ENCODE peak calls at places on chromosomes 6 and 20, in five cellular contexts. Z is NB4, R is HCT116, I is SK-N-SH, T is WTC11. L is an unnamed sample.

GRCh38 chr20:50077818-50078601 is 34.9 kb downstream of the UBE2V1 start:
- DNase-seq in I (no peak), R (no peak), T (no peak), Z (no peak), L (no peak)

GRCh38 chr6:162726997-162727346 is 594 bp downstream of the PRKN start:
- DNase-seq in I (no peak), Z (peak), R (no peak), T (no peak), L (no peak)

GRCh38 chr20:53872081-53872541 is 198.3 kb downstream of the BCAS1 start:
- DNase-seq in Z (no peak), R (no peak), T (no peak), I (no peak), L (no peak)

GRCh38 chr6:26234421-26235239 is 130.4 kb upstream of the BTN3A2 start:
- DNase-seq in I (peak), T (no peak), R (no peak), Z (peak), L (no peak)

GRCh38 chr6:4405609-4406212 is 270.3 kb upstream of the ECI2 start:
- DNase-seq in Z (no peak), R (no peak), I (no peak), T (peak), L (no peak)

GRCh38 chr6:130132286-130132701 is 90.5 kb downstream of the SAMD3 start:
- DNase-seq in R (no peak), Z (no peak), T (no peak), I (no peak), L (no peak)

GRCh38 chr6:3455121-3455489 is 1.7 kb downstream of the SLC22A23 start:
- DNase-seq in Z (no peak), T (no peak), I (no peak), R (no peak), L (peak)

GRCh38 chr6:115091461-115091860 is 748.6 kb upstream of the HS3ST5 start:
- DNase-seq in T (no peak), I (no peak), R (no peak), Z (no peak), L (no peak)

GRCh38 chr6:166932616-166933015 is 23.7 kb downstream of the RNASET2 start:
- DNase-seq in Z (no peak), T (no peak), I (no peak), R (no peak), L (no peak)

GRCh38 chr20:56515657-56516381 is 8.7 kb upstream of the FAM209A start:
- DNase-seq in Z (peak), R (no peak), I (peak), T (no peak), L (no peak)

GRCh38 chr20:36720510-36720909 is 25.4 kb downstream of the NDRG3 start:
- DNase-seq in R (no peak), Z (no peak), I (no peak), T (no peak), L (no peak)

GRCh38 chr6:38131527-38131965 is 312.0 kb downstream of the ZFAND3 start:
- DNase-seq in T (no peak), I (no peak), R (no peak), Z (no peak), L (no peak)

GRCh38 chr6:116531675-116532570 is 13.6 kb downstream of the TRAPPC3L start:
- DNase-seq in T (peak), I (peak), R (peak), Z (peak), L (peak)

GRCh38 chr20:37565134-37565811 is 37.6 kb upstream of the BLCAP start:
- DNase-seq in R (no peak), I (no peak), T (no peak), Z (no peak), L (no peak)

GRCh38 chr20:4509825-4510522 is 211.7 kb upstream of the PRND start:
- DNase-seq in T (no peak), Z (no peak), R (no peak), I (no peak), L (no peak)

GRCh38 chr6:163516908-163517307 is 102.4 kb downstream of the QKI start:
- DNase-seq in R (no peak), I (no peak), T (no peak), Z (no peak), L (no peak)

GRCh38 chr6:137043710-137044365 is 927 bp downstream of the IL20RA start:
- DNase-seq in T (peak), I (no peak), R (no peak), Z (peak), L (no peak)

GRCh38 chr6:138161434-138162103 is at the start of gene ARFGEF3:
- DNase-seq in I (peak), T (peak), Z (peak), R (no peak), L (peak)

GRCh38 chr6:51868591-51869355 is 218.6 kb downstream of the PKHD1 start:
- DNase-seq in Z (no peak), I (no peak), R (no peak), T (no peak), L (no peak)

GRCh38 chr6:81511423-81511822 is 241.1 kb downstream of the TENT5A start:
- DNase-seq in T (no peak), Z (no peak), I (no peak), R (no peak), L (peak)

GRCh38 chr6:123201869-123202372 is 205.9 kb downstream of the CLVS2 start:
- DNase-seq in R (no peak), Z (no peak), T (peak), I (no peak), L (no peak)

GRCh38 chr6:122833229-122833556 is 44.1 kb downstream of the SMPDL3A start:
- DNase-seq in R (no peak), I (no peak), Z (no peak), T (no peak), L (no peak)

GRCh38 chr20:37484386-37484785 is 36.7 kb upstream of the NNAT start:
- DNase-seq in Z (no peak), R (no peak), I (no peak), T (no peak), L (no peak)

GRCh38 chr6:118889163-118889562 is 4.8 kb upstream of the ASF1A start:
- DNase-seq in I (peak), R (no peak), T (no peak), Z (no peak), L (no peak)

GRCh38 chr6:157728183-157728881 is 94.7 kb upstream of the SNX9 start:
- DNase-seq in R (no peak), Z (no peak), I (no peak), T (no peak), L (peak)
- TF ChIP-seq MAX in R (no peak), Z (no peak), I (no peak), T (no peak), L (peak)

GRCh38 chr6:74735304-74735703 is 470.5 kb downstream of the COL12A1 start:
- DNase-seq in T (no peak), R (no peak), Z (no peak), I (no peak), L (no peak)
- TF ChIP-seq MAX in T (no peak), R (no peak), Z (no peak), I (no peak), L (no peak)

GRCh38 chr20:9241232-9241692 is 172.4 kb downstream of the PLCB4 start:
- DNase-seq in I (no peak), T (no peak), R (peak), Z (no peak), L (no peak)
- TF ChIP-seq MAX in I (no peak), T (no peak), R (no peak), Z (no peak), L (no peak)

GRCh38 chr6:106083618-106084017 is 2.5 kb upstream of the PRDM1 start:
- DNase-seq in I (no peak), R (no peak), Z (no peak), T (no peak), L (no peak)

GRCh38 chr6:106085687-106085983 is 501 bp upstream of the PRDM1 start:
- DNase-seq in I (no peak), Z (no peak), T (no peak), R (no peak), L (no peak)

GRCh38 chr6:106082735-106083398 is 3.3 kb upstream of the PRDM1 start:
- DNase-seq in R (no peak), Z (no peak), T (no peak), I (no peak), L (no peak)

GRCh38 chr6:106084973-106085686 is 1.0 kb upstream of the PRDM1 start:
- DNase-seq in T (no peak), R (no peak), Z (peak), I (no peak), L (no peak)

GRCh38 chr6:106084106-106084963 is 1.8 kb upstream of the PRDM1 start:
- DNase-seq in I (no peak), Z (peak), T (peak), R (peak), L (peak)
- TF ChIP-seq MAX in I (no peak), Z (no peak), T (no peak), R (no peak), L (no peak)

GRCh38 chr6:75504902-75505233 is 11.3 kb upstream of the FILIP1 start:
- DNase-seq in T (no peak), Z (no peak), R (no peak), I (no peak), L (no peak)
- TF ChIP-seq MAX in T (no peak), Z (no peak), R (no peak), I (no peak), L (no peak)

DNA sequence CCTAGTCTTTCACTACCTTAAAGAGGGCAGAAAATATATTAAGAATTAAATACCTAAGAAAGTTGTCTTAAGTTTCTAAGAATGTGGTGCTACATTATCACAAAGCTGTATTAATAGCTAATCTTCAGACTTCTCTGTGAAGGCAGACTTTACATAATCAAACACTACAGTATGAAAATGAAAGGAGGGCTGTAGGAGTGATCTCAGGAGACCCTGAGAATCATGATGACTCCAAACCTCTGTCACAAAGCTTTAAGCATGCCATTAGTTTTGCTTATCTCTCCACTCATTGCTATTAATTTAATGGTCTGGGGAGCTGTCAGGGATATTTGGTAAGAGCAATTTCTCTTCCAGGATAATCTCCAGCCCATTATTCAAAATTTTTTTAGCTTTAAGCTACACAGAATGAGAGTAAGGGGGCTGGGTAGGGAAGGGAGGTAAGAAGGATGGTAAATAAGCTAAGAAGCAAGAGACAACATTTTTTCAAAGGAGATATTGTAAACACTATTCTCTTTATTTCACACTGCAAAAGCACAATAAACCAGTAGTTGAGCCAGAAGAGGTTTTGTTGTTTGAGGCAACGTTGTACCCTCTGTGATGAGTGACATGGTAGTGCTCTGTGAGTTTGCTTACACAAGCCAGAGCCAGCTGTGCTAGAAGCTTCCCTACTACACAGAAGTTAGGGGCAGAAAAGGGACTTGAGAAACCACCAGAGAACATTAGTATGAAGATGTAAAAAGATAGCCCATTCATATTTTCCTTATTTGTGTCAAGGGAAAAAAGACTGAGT is 258.8 kb downstream of the GMDS start:
- DNase-seq in Z (no peak), I (no peak), T (no peak), R (no peak), L (no peak)
- TF ChIP-seq MAX in Z (no peak), I (no peak), T (no peak), R (no peak), L (no peak)

GRCh38 chr20:31475032-31475431 is at the start of the genes DEFB124 and REM1:
- DNase-seq in I (peak), T (peak), Z (no peak), R (no peak), L (no peak)

GRCh38 chr20:31474097-31474436 is 860 bp downstream of the DEFB124 start:
- DNase-seq in T (no peak), R (no peak), I (no peak), Z (no peak), L (no peak)

GRCh38 chr20:31476648-31477220 is 1.6 kb downstream of the REM1 start:
- DNase-seq in R (no peak), I (no peak), Z (no peak), T (no peak), L (no peak)

GRCh38 chr20:31476313-31476623 is 1.2 kb downstream of the REM1 start:
- DNase-seq in R (no peak), T (no peak), I (no peak), Z (no peak), L (no peak)

DNA sequence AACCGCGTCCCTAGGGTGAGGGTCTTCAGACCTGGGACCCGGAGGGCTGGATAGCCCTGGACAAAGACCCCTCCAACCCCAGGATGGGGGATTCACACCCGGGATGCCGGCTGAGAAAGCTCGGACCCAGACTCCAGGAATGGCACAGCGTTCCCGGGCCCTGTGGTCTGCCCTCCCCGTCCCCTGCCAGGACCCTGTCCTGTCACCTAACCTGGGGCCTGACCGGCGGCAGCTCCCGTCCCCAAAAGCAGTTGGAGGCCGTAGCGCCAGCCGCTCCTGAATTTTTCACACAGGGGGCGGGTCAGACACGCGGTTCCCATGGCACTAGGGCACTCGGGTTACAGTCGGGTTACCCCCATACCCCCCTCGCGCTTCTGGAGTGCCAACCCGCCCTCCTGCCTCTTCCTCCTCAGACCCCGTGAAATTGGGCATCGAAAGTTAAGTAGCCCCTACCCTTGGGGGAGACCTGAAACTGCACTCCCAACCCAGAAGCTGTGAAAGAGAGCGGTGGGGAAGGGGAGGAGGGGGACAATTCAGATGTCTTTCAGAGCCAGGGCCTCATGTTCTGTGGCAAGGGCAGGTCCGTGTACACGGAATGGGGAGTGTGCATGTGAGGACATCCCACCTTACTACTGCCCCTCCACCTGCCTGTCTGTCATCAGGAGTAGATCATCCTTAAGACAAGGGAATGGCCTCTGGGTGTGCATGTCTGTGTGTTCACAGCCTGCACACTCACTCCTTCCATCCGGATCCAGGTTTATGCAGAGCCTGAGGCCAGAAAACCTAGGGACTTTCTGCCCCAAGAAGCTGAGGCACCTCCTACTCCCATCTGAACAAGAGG is 604 bp downstream of the REM1 start:
- DNase-seq in I (no peak), Z (no peak), T (no peak), R (no peak), L (no peak)
- TF ChIP-seq MAX in I (no peak), Z (no peak), T (no peak), R (no peak), L (no peak)

GRCh38 chr6:157808405-157808950 is 14.6 kb upstream of the SNX9 start:
- DNase-seq in T (no peak), I (no peak), Z (no peak), R (no peak), L (no peak)

GRCh38 chr6:157804448-157805327 is 18.4 kb upstream of the SNX9 start:
- DNase-seq in Z (no peak), I (no peak), T (no peak), R (no peak), L (no peak)

GRCh38 chr6:157811137-157811475 is 11.9 kb upstream of the SNX9 start:
- DNase-seq in R (no peak), I (no peak), T (no peak), Z (no peak), L (no peak)

GRCh38 chr6:157809613-157810012 is 13.4 kb upstream of the SNX9 start:
- DNase-seq in I (no peak), R (no peak), T (no peak), Z (no peak), L (no peak)

DNA sequence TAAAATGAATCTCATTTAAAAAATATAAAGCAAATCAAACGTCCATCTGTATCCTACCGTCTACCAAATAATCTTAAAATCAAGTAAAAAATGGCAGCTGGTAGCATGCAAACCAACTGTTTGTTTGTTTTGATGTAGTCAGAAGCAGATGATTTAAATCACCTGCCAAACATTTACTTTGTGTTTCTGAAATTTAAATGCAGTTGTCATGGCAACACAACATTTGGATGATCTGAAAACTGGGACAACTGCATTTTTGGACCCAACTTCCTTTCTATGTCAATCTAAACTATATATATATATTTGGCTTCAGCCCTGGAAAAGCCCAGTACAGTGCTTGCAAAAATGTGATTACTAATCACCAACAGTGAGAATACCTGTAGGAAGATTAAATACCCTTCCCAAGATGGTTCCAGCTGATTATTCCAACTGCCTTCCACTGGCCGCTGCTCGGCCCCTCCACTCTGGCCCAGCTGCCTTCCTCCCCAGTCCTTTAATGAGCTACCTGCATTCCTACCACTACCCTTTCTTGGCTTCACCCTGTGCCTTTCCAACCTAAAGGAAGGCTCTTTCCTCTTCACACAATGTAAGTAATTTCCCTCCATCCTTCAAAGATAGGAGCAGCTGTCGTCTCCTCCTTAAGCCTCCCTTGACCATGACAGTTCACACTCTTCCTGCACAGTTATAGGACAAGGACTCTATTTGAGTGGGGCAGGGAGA is 16.4 kb upstream of the SNX9 start:
- DNase-seq in T (no peak), R (no peak), I (no peak), Z (no peak), L (no peak)
- TF ChIP-seq MAX in T (no peak), R (no peak), I (no peak), Z (no peak), L (no peak)

GRCh38 chr6:33895988-33896387 is 92.2 kb upstream of the MLN start:
- DNase-seq in Z (no peak), T (no peak), R (no peak), I (no peak), L (no peak)

GRCh38 chr6:33897193-33897479 is 93.3 kb upstream of the MLN start:
- DNase-seq in T (no peak), I (no peak), Z (no peak), R (no peak), L (no peak)

GRCh38 chr6:33894438-33894837 is 90.6 kb upstream of the MLN start:
- DNase-seq in T (no peak), I (no peak), R (no peak), Z (no peak), L (no peak)

GRCh38 chr6:33895296-33895695 is 91.5 kb upstream of the MLN start:
- DNase-seq in Z (no peak), T (no peak), R (no peak), I (no peak), L (no peak)

DNA sequence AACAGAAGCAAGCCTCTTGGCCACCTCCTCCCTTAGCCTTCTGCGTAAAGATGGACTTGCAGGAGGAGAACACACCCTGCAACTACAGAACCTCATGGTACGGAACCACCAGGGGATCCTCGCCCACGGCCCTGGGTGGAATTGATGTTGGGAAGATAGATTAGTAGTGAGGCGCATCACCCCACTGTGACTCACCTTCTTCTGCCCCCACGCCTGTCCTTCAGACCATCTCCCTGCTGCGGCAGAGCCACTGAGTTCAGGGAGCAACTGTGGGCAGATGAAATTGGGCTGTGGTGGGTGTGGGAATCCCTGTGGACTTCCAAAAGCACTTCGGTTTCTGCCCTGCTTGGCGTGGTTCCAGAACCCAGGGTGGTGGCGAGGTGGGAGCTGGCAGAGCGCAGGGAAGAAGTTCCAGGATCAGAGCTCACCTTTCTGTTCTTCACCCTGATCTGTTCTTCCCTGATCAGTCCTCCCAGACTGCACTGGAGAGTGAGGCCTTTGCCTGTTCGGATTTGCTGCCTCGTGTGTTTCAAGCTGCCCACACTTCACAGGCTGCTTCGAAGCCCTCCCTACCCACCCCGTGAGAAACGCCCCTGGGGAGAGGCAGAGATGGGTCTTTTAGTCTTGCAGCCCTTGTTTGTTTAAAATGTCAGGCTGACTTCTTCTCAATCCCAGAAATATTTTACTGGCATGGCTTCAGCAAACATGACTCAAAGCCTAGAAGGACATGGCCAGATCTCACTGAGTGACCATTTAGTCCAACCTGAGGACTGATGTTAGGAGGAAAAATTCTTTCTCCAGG is 92.8 kb upstream of the MLN start:
- DNase-seq in I (no peak), T (no peak), R (no peak), Z (no peak), L (no peak)
- TF ChIP-seq MAX in I (no peak), T (no peak), R (no peak), Z (no peak), L (no peak)

L was measured in HepG2.